ENCODE peak calls at places on chromosomes 16 and 17, in five cellular contexts. One of them, this sample, is unnamed.

GRCh38 chr17:40695874-40696472 is 7.6 kb downstream of the KRT24 start:
- DNase-seq in HCT116: no peak
- DNase-seq in H1: no peak
- DNase-seq in K562: no peak
- DNase-seq in HepG2: no peak
- DNase-seq in this sample: no peak

GRCh38 chr16:66977341-66978113 is 10.9 kb upstream of the CES4A start:
- DNase-seq in HepG2: peak; percentile 82
- DNase-seq in H1: peak; percentile 98
- DNase-seq in HCT116: peak; percentile 60
- DNase-seq in K562: peak; percentile 92
- DNase-seq in this sample: peak; percentile 21

GRCh38 chr17:40510328-40510648 is 8.9 kb upstream of the TNS4 start:
- DNase-seq in HCT116: peak; percentile 85
- DNase-seq in K562: no peak
- DNase-seq in H1: no peak
- DNase-seq in HepG2: peak; percentile 60
- DNase-seq in this sample: no peak

GRCh38 chr17:78381601-78382168 is 3.2 kb downstream of the PGS1 start:
- DNase-seq in H1: no peak
- DNase-seq in HepG2: no peak
- DNase-seq in K562: peak; percentile 46
- DNase-seq in HCT116: no peak
- DNase-seq in this sample: no peak

GRCh38 chr17:36858119-36859002 is 78.9 kb upstream of the LHX1 start:
- DNase-seq in K562: no peak
- DNase-seq in H1: no peak
- DNase-seq in HCT116: no peak
- DNase-seq in HepG2: peak; percentile 41
- DNase-seq in this sample: no peak

GRCh38 chr16:48605518-48606110 is 4.4 kb downstream of the N4BP1 start:
- DNase-seq in K562: no peak
- DNase-seq in HepG2: no peak
- DNase-seq in HCT116: no peak
- DNase-seq in H1: no peak
- DNase-seq in this sample: no peak

GRCh38 chr17:29347831-29348281 is 42.3 kb upstream of the TAOK1 start:
- DNase-seq in H1: no peak
- DNase-seq in HCT116: no peak
- DNase-seq in HepG2: no peak
- DNase-seq in K562: no peak
- DNase-seq in this sample: no peak

GRCh38 chr16:47866431-47866830 is 289.4 kb downstream of the ABCC12 start:
- DNase-seq in HCT116: no peak
- DNase-seq in H1: no peak
- DNase-seq in K562: no peak
- DNase-seq in HepG2: no peak
- DNase-seq in this sample: no peak

GRCh38 chr16:3793161-3793576 is 75.8 kb upstream of the TRAP1 start:
- DNase-seq in HepG2: no peak
- DNase-seq in K562: no peak
- DNase-seq in HCT116: no peak
- DNase-seq in H1: no peak
- DNase-seq in this sample: no peak

GRCh38 chr16:11877374-11877773 is 26.0 kb upstream of the RSL1D1 start:
- DNase-seq in HCT116: no peak
- DNase-seq in K562: no peak
- DNase-seq in HepG2: no peak
- DNase-seq in H1: no peak
- DNase-seq in this sample: no peak

GRCh38 chr17:57677858-57678257 is 67.2 kb downstream of the CCDC182 start:
- DNase-seq in K562: no peak
- DNase-seq in H1: peak; percentile 29
- DNase-seq in HepG2: no peak
- DNase-seq in HCT116: no peak
- DNase-seq in this sample: no peak

GRCh38 chr17:78653382-78653781 is 76.2 kb upstream of the DNAH17 start:
- DNase-seq in HCT116: no peak
- DNase-seq in H1: no peak
- DNase-seq in K562: no peak
- DNase-seq in HepG2: no peak
- DNase-seq in this sample: no peak

GRCh38 chr17:63476857-63477470 is at the start of gene ACE:
- DNase-seq in K562: peak; percentile 82
- DNase-seq in HepG2: no peak
- DNase-seq in H1: peak; percentile 83
- DNase-seq in HCT116: no peak
- DNase-seq in this sample: no peak

GRCh38 chr16:4090476-4090875 is 25.8 kb downstream of the ADCY9 start:
- DNase-seq in HepG2: no peak
- DNase-seq in K562: no peak
- DNase-seq in H1: no peak
- DNase-seq in HCT116: no peak
- DNase-seq in this sample: no peak

GRCh38 chr17:46995841-46996571 is 17.0 kb upstream of the RPRML start:
- DNase-seq in K562: no peak
- DNase-seq in HCT116: no peak
- DNase-seq in HepG2: no peak
- DNase-seq in H1: no peak
- DNase-seq in this sample: no peak

GRCh38 chr16:5349661-5350060 is 252.1 kb upstream of the EEF2KMT start:
- DNase-seq in HepG2: no peak
- DNase-seq in K562: no peak
- DNase-seq in HCT116: no peak
- DNase-seq in H1: no peak
- DNase-seq in this sample: no peak

GRCh38 chr16:2716948-2717347 is 3.1 kb downstream of the PRSS27 start:
- DNase-seq in HepG2: no peak
- DNase-seq in K562: no peak
- DNase-seq in HCT116: no peak
- DNase-seq in H1: no peak
- DNase-seq in this sample: no peak

GRCh38 chr16:59192551-59193199 is 458.6 kb upstream of the GOT2 start:
- DNase-seq in H1: peak; percentile 86
- DNase-seq in HepG2: peak; percentile 42
- DNase-seq in HCT116: no peak
- DNase-seq in K562: no peak
- DNase-seq in this sample: no peak

GRCh38 chr16:425740-426114 is 278 bp downstream of the RAB11FIP3 start:
- DNase-seq in H1: no peak
- DNase-seq in HepG2: no peak
- DNase-seq in HCT116: no peak
- DNase-seq in K562: no peak
- DNase-seq in this sample: no peak

GRCh38 chr16:28585674-28586073 is 11.2 kb downstream of the SULT1A2 start:
- DNase-seq in K562: no peak
- DNase-seq in H1: no peak
- DNase-seq in HCT116: no peak
- DNase-seq in HepG2: no peak
- DNase-seq in this sample: no peak
- TF ChIP-seq SP1 in K562: no peak
- TF ChIP-seq SP1 in H1: no peak
- TF ChIP-seq SP1 in HCT116: no peak
- TF ChIP-seq SP1 in HepG2: no peak
- TF ChIP-seq SP1 in this sample: no peak

GRCh38 chr17:75876190-75876937 is 2.0 kb downstream of the TRIM47 start:
- DNase-seq in K562: no peak
- DNase-seq in HepG2: peak; percentile 97
- DNase-seq in HCT116: peak; percentile 84
- DNase-seq in H1: peak; percentile 73
- DNase-seq in this sample: no peak

GRCh38 chr17:75875182-75875939 is 3.0 kb downstream of the TRIM47 start:
- DNase-seq in H1: no peak
- DNase-seq in HCT116: no peak
- DNase-seq in HepG2: no peak
- DNase-seq in K562: no peak
- DNase-seq in this sample: no peak

GRCh38 chr17:75873587-75874322 is 4.6 kb downstream of the TRIM47 start:
- DNase-seq in HCT116: no peak
- DNase-seq in K562: no peak
- DNase-seq in H1: no peak
- DNase-seq in HepG2: no peak
- DNase-seq in this sample: no peak

GRCh38 chr17:75875940-75876189 is 2.5 kb downstream of the TRIM47 start:
- DNase-seq in K562: no peak
- DNase-seq in HepG2: no peak
- DNase-seq in HCT116: no peak
- DNase-seq in H1: no peak
- DNase-seq in this sample: no peak

DNA sequence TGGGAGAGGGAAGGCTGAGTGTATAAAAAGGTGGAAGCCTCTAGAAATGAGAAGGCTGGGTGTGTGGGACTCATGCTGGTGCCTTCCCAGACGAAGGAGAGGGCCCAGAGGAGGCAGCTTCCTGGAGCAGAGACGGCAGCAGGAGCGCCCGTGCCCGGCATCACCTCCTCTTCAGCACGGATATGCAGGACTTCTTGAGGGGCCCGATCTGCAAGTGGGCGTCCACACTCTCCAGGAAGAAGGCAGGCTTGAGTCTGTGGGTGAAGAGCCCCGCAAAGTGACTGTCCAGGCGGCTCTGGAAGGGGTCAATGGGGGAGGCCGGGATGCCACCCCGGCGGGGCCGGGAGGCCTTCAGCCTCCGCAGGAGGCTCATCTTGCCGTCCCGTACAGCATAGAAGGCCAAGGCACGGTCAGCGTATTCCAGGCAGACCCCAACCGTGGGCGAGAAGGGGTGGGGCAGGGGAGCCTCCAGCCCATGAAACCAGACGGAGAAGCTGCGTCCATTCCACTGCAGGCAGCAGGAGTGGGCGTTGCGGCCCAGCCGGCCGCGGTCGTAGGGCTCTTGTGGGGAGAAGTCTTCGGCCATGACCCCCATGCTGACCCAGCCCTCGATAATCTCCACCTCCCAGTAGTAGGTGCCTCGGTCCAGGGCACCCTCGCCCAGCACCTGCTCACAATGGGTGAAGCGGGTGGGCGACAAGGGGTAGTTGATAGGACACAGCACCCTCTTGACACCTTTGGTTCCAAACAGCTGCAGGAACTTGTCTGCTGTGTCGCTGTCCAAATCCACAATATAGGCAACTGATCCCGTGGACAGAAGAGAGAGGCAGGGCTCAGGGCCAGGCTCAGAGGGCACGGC is 3.8 kb downstream of the TRIM47 start:
- DNase-seq in H1: no peak
- DNase-seq in HCT116: no peak
- DNase-seq in K562: peak; percentile 9
- DNase-seq in HepG2: no peak
- DNase-seq in this sample: no peak
- TF ChIP-seq POLR2A in H1: no peak
- TF ChIP-seq POLR2A in HCT116: no peak
- TF ChIP-seq POLR2A in K562: no peak
- TF ChIP-seq POLR2A in HepG2: no peak
- TF ChIP-seq POLR2A in this sample: no peak

GRCh38 chr17:76887809-76888208 is 19.6 kb downstream of the MGAT5B start:
- DNase-seq in HCT116: no peak
- DNase-seq in HepG2: no peak
- DNase-seq in H1: no peak
- DNase-seq in K562: peak; percentile 39
- DNase-seq in this sample: no peak
- TF ChIP-seq SP1 in HCT116: no peak
- TF ChIP-seq SP1 in HepG2: no peak
- TF ChIP-seq SP1 in H1: no peak
- TF ChIP-seq SP1 in K562: no peak
- TF ChIP-seq SP1 in this sample: no peak

DNA sequence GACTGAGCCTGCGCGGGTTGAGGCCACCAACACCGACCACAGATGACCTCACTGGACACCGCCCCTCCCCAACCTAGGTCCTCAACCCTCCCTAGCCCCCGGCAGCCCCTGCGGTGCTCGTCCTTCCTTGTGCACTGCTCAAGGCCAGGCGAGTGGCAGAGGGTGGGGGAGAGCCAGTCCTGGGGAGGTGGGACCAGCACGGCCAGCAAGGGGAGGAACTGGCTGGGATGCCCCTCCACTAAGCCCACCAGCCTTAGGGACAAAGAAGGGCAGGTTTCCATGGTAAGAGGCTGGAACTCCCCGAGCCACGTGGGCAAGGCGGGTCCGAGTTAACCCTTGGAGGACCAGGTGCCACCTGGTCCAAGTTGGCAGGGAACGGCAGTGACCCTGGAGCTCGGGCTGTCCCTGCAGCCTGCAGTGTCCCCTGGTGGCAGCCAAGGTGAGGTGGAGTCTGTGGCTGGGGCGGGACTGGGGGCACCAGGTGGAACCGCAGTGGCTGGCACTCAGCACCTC is 9.2 kb downstream of the FSCN2 start:
- DNase-seq in H1: peak; percentile 86
- DNase-seq in HCT116: peak; percentile 49
- DNase-seq in K562: peak; percentile 54
- DNase-seq in HepG2: no peak
- DNase-seq in this sample: no peak
- TF ChIP-seq POLR2A in H1: no peak
- TF ChIP-seq POLR2A in HCT116: no peak
- TF ChIP-seq POLR2A in K562: peak; percentile 44
- TF ChIP-seq POLR2A in HepG2: no peak
- TF ChIP-seq POLR2A in this sample: no peak

GRCh38 chr16:30958164-30959083 is 870 bp downstream of the SETD1A start:
- DNase-seq in HepG2: peak; percentile 71
- DNase-seq in HCT116: peak; percentile 35
- DNase-seq in K562: peak; percentile 95
- DNase-seq in H1: peak; percentile 77
- DNase-seq in this sample: no peak
- TF ChIP-seq SP1 in HepG2: no peak
- TF ChIP-seq SP1 in HCT116: no peak
- TF ChIP-seq SP1 in K562: no peak
- TF ChIP-seq SP1 in H1: no peak
- TF ChIP-seq SP1 in this sample: no peak

This sample was measured in GM12878.